ENCODE peak calls at places on chromosomes 2 and 18, in nine cellular contexts. X, O, L, Q, A, E, B, S and W are unnamed samples.

GRCh38 chr2:152890746-152891145 is 172.3 kb downstream of the ARL6IP6 start:
- DNase-seq in B (no peak), L (no peak), O (no peak), Q (no peak), A (no peak), E (no peak), X (no peak), S (no peak), W (no peak)

GRCh38 chr18:50429207-50429948 is 54.5 kb downstream of the SKA1 start:
- DNase-seq in Q (no peak), O (peak; percentile 38), B (peak; percentile 76), X (peak; percentile 73), S (no peak), A (no peak), L (no peak), E (peak; percentile 45), W (no peak)

GRCh38 chr2:69955029-69955428 is 6.4 kb downstream of the ASPRV1 start:
- DNase-seq in S (no peak), B (no peak), Q (no peak), L (no peak), O (no peak), E (no peak), X (no peak), A (peak; percentile 58), W (no peak)

GRCh38 chr2:173590278-173590811 is 235.7 kb downstream of the CDCA7 start:
- DNase-seq in L (peak; percentile 68), A (peak; percentile 70), E (peak; percentile 96), S (peak; percentile 67), B (no peak), X (peak; percentile 37), O (peak; percentile 98), Q (peak; percentile 73), W (peak; percentile 20)

GRCh38 chr2:26671691-26672090 is 20.8 kb upstream of the KCNK3 start:
- DNase-seq in E (no peak), X (no peak), O (peak; percentile 33), Q (no peak), S (no peak), L (no peak), B (no peak), A (peak; percentile 1), W (no peak)

GRCh38 chr2:26164231-26164630 is 8.7 kb upstream of the GAREM2 start:
- DNase-seq in E (no peak), X (no peak), A (no peak), O (no peak), B (no peak), S (peak; percentile 40), Q (no peak), L (no peak), W (no peak)

GRCh38 chr2:223044092-223044836 is 7.7 kb upstream of the KCNE4 start:
- DNase-seq in Q (no peak), A (no peak), B (no peak), E (no peak), S (no peak), X (peak; percentile 21), O (no peak), L (no peak), W (no peak)

GRCh38 chr2:224400886-224401632 is 848 bp downstream of the FAM124B start:
- DNase-seq in O (no peak), Q (no peak), A (no peak), S (no peak), E (no peak), B (no peak), L (no peak), X (no peak), W (no peak)

GRCh38 chr2:95377216-95377530 is 25.3 kb upstream of the FAHD2A start:
- DNase-seq in X (no peak), E (no peak), A (peak; percentile 47), B (no peak), O (no peak), L (no peak), Q (no peak), S (peak; percentile 10), W (no peak)

GRCh38 chr2:45331034-45331786 is 279.9 kb downstream of the SRBD1 start:
- DNase-seq in A (no peak), O (peak; percentile 56), L (no peak), B (no peak), Q (no peak), S (no peak), X (no peak), E (peak; percentile 69), W (no peak)

DNA sequence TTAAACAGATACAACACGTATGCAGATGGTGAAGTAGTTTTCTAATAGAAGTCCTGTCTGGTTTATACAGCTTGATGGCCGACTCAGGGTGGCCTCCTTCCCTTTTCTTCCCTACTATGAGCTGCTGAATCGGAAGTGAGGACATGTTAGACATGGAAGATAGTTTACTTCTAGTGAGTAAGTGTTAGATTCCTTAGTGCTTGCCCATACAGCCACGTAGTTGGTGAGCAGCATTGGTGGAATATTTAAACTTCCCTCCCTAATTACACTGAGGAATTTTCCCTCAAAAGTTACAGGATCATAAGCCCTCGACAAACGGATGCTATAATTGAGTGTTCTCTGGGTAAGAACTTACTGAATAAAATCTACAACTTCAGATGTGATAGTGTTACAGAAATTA is 52.1 kb downstream of the RHBDD1 start:
- DNase-seq in X (no peak), Q (no peak), O (no peak), L (no peak), B (no peak), S (no peak), A (no peak), E (peak; percentile 43), W (no peak)
- H3K27ac ChIP-seq in X (no peak overlapping the region), Q (no peak overlapping the region), O (no peak overlapping the region), L (no peak overlapping the region), B (no peak overlapping the region), S (no peak overlapping the region), A (no peak overlapping the region), E (peak overlapping the region; percentile 55), W (no peak overlapping the region)

DNA sequence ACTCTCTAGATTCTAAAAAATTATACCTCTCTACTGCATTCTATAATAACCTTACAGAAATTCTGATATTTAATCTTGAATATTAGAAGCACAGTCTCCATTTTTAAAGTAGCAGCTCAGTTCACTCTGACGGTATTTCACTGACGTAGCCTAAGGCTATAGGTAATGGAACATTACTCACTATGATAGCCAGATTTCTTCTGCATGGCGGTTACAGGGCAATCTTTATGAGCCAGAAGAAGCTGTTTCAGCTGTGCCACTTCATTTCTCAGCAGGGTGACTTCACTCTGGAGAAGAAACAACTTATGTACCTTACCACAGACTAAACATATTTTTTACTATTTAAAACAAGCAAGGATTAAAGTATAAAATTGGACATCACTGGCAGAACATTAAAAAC is 75.3 kb upstream of the CHN1 start:
- DNase-seq in B (no peak), X (no peak), S (no peak), L (no peak), E (no peak), Q (no peak), O (peak; percentile 15), A (no peak), W (no peak)
- H3K36me3 ChIP-seq in B (peaks cover 4% of the 10 kb centered on the region), X (peaks cover 6% of the 10 kb centered on the region), S (peaks cover 67% of the 10 kb centered on the region), L (peaks cover 56% of the 10 kb centered on the region), E (peaks cover 2% of the 10 kb centered on the region), Q (peaks cover 3% of the 10 kb centered on the region), O (no peaks in the 10 kb centered on the region), A (peaks cover 42% of the 10 kb centered on the region), W (no peaks in the 10 kb centered on the region)

DNA sequence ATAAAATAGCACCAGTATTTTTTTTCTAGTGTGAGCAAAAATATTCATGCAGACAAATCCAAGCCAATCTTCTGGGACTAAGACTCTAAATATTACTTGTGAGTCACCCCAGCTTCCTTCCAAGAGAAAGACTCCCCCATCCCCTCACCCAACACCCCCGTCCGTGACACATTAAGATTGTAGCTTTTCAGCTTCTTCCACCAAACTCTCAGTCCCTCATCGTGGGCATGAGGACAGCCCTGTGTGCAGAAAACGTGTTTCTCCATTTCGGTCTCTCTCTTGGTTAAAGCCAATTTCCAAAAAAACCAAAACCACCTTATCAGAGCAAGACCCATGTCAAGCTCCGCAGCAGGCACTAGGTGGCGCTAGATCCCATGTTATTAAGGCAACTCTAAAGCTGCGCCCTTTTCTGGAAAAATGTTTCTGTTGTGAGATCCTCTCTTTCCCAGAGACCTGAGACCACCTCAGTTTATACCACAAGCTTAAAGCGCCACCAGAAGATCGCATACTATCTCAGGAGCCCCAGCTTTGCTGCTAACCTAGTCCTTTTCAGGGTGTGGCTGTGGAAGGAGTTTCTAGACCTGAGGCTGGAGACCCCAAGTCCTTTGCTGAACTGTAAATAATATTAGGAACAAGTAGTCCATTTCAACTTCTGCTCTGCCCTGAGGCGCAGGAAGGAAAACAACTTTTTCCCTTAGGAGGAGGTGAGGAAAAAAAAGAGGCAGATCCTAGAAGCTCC is 123.1 kb upstream of the LGALSL start:
- DNase-seq in S (peak; percentile 67), E (peak; percentile 94), A (peak; percentile 87), X (peak; percentile 95), Q (peak; percentile 67), B (peak; percentile 98), O (peak; percentile 87), L (peak; percentile 84), W (peak; percentile 85)
- H3K27ac ChIP-seq in S (peak overlapping the region; percentile 72), E (no peak overlapping the region), A (peak overlapping the region; percentile 79), X (peak overlapping the region; percentile 28), Q (peak overlapping the region; percentile 71), B (peak overlapping the region; percentile 47), O (no peak overlapping the region), L (peak overlapping the region; percentile 73), W (peak overlapping the region; percentile 71)

GRCh38 chr2:159200498-159200897 is 86.0 kb downstream of the WDSUB1 start:
- DNase-seq in L (no peak), Q (no peak), B (no peak), E (peak; percentile 53), S (no peak), A (no peak), O (no peak), X (no peak), W (no peak)

GRCh38 chr2:159201321-159202063 is 85.0 kb downstream of the WDSUB1 start:
- DNase-seq in X (no peak), O (no peak), L (no peak), E (peak; percentile 52), A (no peak), Q (no peak), S (no peak), B (no peak), W (no peak)

GRCh38 chr2:159202568-159203071 is 83.9 kb downstream of the WDSUB1 start:
- DNase-seq in L (no peak), Q (no peak), X (peak; percentile 61), E (peak; percentile 98), B (no peak), O (peak; percentile 61), A (peak; percentile 85), S (peak; percentile 34), W (peak; percentile 26)

GRCh38 chr2:159199236-159199635 is 87.3 kb downstream of the WDSUB1 start:
- DNase-seq in A (no peak), Q (no peak), L (no peak), O (no peak), B (no peak), E (no peak), X (no peak), S (no peak), W (no peak)

DNA sequence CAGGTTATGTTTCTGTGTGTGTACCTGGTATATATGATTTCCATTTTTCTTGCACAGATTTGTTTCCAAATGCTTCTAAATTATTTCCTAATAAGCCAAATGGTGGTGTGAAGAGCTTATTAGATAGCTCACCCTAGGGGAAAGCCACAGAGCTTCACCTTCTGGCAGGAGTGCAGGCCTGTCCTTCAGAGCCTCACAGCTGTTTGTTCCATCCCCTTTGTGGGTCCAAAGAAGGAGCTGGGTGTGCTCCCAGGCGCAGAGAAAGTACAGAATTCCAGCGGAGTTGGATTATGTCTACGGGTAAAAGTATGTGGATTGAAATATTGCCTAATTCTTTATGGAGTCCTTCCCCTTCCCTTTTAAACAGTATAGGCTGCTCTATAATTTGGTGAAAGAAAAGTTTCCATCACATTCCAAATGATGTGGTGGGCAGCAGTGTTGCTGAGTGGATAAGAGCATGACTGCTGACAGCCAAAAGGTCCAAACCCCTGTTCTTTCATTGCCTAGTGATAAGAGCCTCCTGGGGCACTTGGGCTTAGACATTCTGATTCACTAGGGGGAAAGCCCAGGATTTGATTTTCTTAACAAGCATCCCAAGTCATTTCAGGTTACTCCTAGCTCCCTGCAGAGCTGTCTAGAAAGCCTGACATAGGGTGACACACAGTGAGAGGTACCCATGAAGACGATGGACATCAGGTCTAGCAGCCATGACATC is 86.6 kb downstream of the WDSUB1 start:
- DNase-seq in Q (no peak), X (no peak), B (no peak), E (no peak), L (no peak), O (no peak), S (no peak), A (no peak), W (no peak)
- H3K36me3 ChIP-seq in Q (peaks cover 9% of the 10 kb centered on the region), X (no peaks in the 10 kb centered on the region), B (no peaks in the 10 kb centered on the region), E (peaks cover 13% of the 10 kb centered on the region), L (peaks cover 69% of the 10 kb centered on the region), O (peaks cover 4% of the 10 kb centered on the region), S (peaks cover 50% of the 10 kb centered on the region), A (peaks cover 7% of the 10 kb centered on the region), W (peaks cover 13% of the 10 kb centered on the region)